ENCODE peak calls at places on chromosome 4, in seven cellular contexts. One of them, this sample, is unnamed.
A peak's percentile ranks its signal among the peaks of the same experiment; 100 is the strongest.

GRCh38 chr4:8343967-8344331 is 74.4 kb downstream of the HTRA3 start:
- DNase-seq in cardiac muscle cell: no peak
- DNase-seq in tibial artery: no peak
- DNase-seq in breast epithelium: no peak
- DNase-seq in brain microvascular endothelial cell: no peak
- DNase-seq in ovary: no peak
- DNase-seq in OCI-LY7: no peak
- DNase-seq in this sample: no peak

GRCh38 chr4:79747252-79747651 is 325.8 kb downstream of the ANTXR2 start:
- DNase-seq in cardiac muscle cell: no peak
- DNase-seq in tibial artery: no peak
- DNase-seq in breast epithelium: no peak
- DNase-seq in brain microvascular endothelial cell: no peak
- DNase-seq in ovary: no peak
- DNase-seq in OCI-LY7: no peak
- DNase-seq in this sample: no peak

GRCh38 chr4:185134176-185134869 is 8.7 kb upstream of the SLC25A4 start:
- DNase-seq in cardiac muscle cell: peak; percentile 71
- DNase-seq in tibial artery: no peak
- DNase-seq in breast epithelium: no peak
- DNase-seq in brain microvascular endothelial cell: no peak
- DNase-seq in ovary: no peak
- DNase-seq in OCI-LY7: peak; percentile 71
- DNase-seq in this sample: no peak

GRCh38 chr4:181085584-181085983 is 1157.6 kb upstream of the TENM3 start:
- DNase-seq in cardiac muscle cell: no peak
- DNase-seq in tibial artery: no peak
- DNase-seq in breast epithelium: no peak
- DNase-seq in brain microvascular endothelial cell: no peak
- DNase-seq in ovary: no peak
- DNase-seq in OCI-LY7: no peak
- DNase-seq in this sample: no peak

GRCh38 chr4:6369035-6369434 is 99.4 kb downstream of the WFS1 start:
- DNase-seq in cardiac muscle cell: no peak
- DNase-seq in tibial artery: no peak
- DNase-seq in breast epithelium: no peak
- DNase-seq in brain microvascular endothelial cell: no peak
- DNase-seq in ovary: no peak
- DNase-seq in OCI-LY7: no peak
- DNase-seq in this sample: no peak

GRCh38 chr4:156870166-156870565 is 101.4 kb downstream of the PDGFC start:
- DNase-seq in cardiac muscle cell: no peak
- DNase-seq in tibial artery: no peak
- DNase-seq in breast epithelium: no peak
- DNase-seq in brain microvascular endothelial cell: no peak
- DNase-seq in ovary: no peak
- DNase-seq in OCI-LY7: no peak
- DNase-seq in this sample: no peak

GRCh38 chr4:108367751-108368150 is 199.0 kb upstream of the LEF1 start:
- DNase-seq in cardiac muscle cell: no peak
- DNase-seq in tibial artery: no peak
- DNase-seq in breast epithelium: no peak
- DNase-seq in brain microvascular endothelial cell: no peak
- DNase-seq in ovary: no peak
- DNase-seq in OCI-LY7: no peak
- DNase-seq in this sample: no peak

GRCh38 chr4:6603128-6603527 is 28.1 kb downstream of the MAN2B2 start:
- DNase-seq in cardiac muscle cell: no peak
- DNase-seq in tibial artery: no peak
- DNase-seq in breast epithelium: no peak
- DNase-seq in brain microvascular endothelial cell: no peak
- DNase-seq in ovary: no peak
- DNase-seq in OCI-LY7: no peak
- DNase-seq in this sample: no peak

GRCh38 chr4:112604590-112604989 is 32.1 kb downstream of the ZGRF1 start:
- DNase-seq in cardiac muscle cell: peak; percentile 78
- DNase-seq in tibial artery: no peak
- DNase-seq in breast epithelium: no peak
- DNase-seq in brain microvascular endothelial cell: peak; percentile 76
- DNase-seq in ovary: no peak
- DNase-seq in OCI-LY7: peak; percentile 46
- DNase-seq in this sample: no peak

GRCh38 chr4:122831515-122832196 is 5.0 kb downstream of the FGF2 start:
- DNase-seq in cardiac muscle cell: no peak
- DNase-seq in tibial artery: no peak
- DNase-seq in breast epithelium: no peak
- DNase-seq in brain microvascular endothelial cell: no peak
- DNase-seq in ovary: no peak
- DNase-seq in OCI-LY7: no peak
- DNase-seq in this sample: no peak

GRCh38 chr4:142265946-142266345 is 580.2 kb downstream of the INPP4B start:
- DNase-seq in cardiac muscle cell: no peak
- DNase-seq in tibial artery: no peak
- DNase-seq in breast epithelium: no peak
- DNase-seq in brain microvascular endothelial cell: no peak
- DNase-seq in ovary: no peak
- DNase-seq in OCI-LY7: no peak
- DNase-seq in this sample: no peak

GRCh38 chr4:2723751-2724150 is 32.4 kb downstream of the TNIP2 start:
- DNase-seq in cardiac muscle cell: no peak
- DNase-seq in tibial artery: no peak
- DNase-seq in breast epithelium: no peak
- DNase-seq in brain microvascular endothelial cell: no peak
- DNase-seq in ovary: no peak
- DNase-seq in OCI-LY7: no peak
- DNase-seq in this sample: no peak

GRCh38 chr4:22496165-22496813 is 19.6 kb downstream of the ADGRA3 start:
- DNase-seq in cardiac muscle cell: no peak
- DNase-seq in tibial artery: no peak
- DNase-seq in breast epithelium: no peak
- DNase-seq in brain microvascular endothelial cell: no peak
- DNase-seq in ovary: no peak
- DNase-seq in OCI-LY7: no peak
- DNase-seq in this sample: no peak

GRCh38 chr4:159823743-159824142 is 720.9 kb downstream of the RAPGEF2 start:
- DNase-seq in cardiac muscle cell: no peak
- DNase-seq in tibial artery: no peak
- DNase-seq in breast epithelium: no peak
- DNase-seq in brain microvascular endothelial cell: peak; percentile 46
- DNase-seq in ovary: no peak
- DNase-seq in OCI-LY7: no peak
- DNase-seq in this sample: no peak

GRCh38 chr4:104279744-104280143 is 214.9 kb downstream of the CXXC4 start:
- DNase-seq in cardiac muscle cell: no peak
- DNase-seq in tibial artery: no peak
- DNase-seq in breast epithelium: no peak
- DNase-seq in brain microvascular endothelial cell: no peak
- DNase-seq in ovary: no peak
- DNase-seq in OCI-LY7: no peak
- DNase-seq in this sample: no peak

GRCh38 chr4:74540193-74540592 is 95.3 kb downstream of the AREG start:
- DNase-seq in cardiac muscle cell: no peak
- DNase-seq in tibial artery: no peak
- DNase-seq in breast epithelium: no peak
- DNase-seq in brain microvascular endothelial cell: no peak
- DNase-seq in ovary: no peak
- DNase-seq in OCI-LY7: no peak
- DNase-seq in this sample: no peak

DNA sequence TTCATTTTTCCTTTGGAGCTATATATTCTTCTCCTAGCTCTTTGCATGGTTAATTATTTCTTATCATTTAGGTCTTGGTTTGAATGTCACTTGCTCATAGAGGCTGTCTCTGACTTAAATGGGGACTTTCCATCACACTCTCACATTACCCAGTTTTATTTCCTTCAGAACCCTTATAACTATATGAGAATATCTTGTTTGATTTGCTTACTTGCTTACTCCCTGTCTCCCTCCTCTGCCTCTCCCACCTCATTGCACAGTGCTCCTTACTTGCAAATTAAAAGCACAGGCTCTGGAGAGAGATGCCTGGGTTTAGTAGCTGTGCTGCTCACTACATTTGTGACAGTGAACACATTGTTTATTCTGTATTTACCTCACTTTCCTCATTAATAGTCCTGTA is 174.6 kb downstream of the SOWAHB start:
- DNase-seq in cardiac muscle cell: no peak
- DNase-seq in tibial artery: no peak
- DNase-seq in breast epithelium: no peak
- DNase-seq in brain microvascular endothelial cell: no peak
- DNase-seq in ovary: no peak
- DNase-seq in OCI-LY7: no peak
- DNase-seq in this sample: no peak
- TF ChIP-seq CTCF in cardiac muscle cell: peak; percentile 36
- TF ChIP-seq CTCF in tibial artery: no peak
- TF ChIP-seq CTCF in breast epithelium: no peak
- TF ChIP-seq CTCF in brain microvascular endothelial cell: peak; percentile 55
- TF ChIP-seq CTCF in ovary: no peak
- TF ChIP-seq CTCF in OCI-LY7: no peak
- TF ChIP-seq CTCF in this sample: no peak

DNA sequence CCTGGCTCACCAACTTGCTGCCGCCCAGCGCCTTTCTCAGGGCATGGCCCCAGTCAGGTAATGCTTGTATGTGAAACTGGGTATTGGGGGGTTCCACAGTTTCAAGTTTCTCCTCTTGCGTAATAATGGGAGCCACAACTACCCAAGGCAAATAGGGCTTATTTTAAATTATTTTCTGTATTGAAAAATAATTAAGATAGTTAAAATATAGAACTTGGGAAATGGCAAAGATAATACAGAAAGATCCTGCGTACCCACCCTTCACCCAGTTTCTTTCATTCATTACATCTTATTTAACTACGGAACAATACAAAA is 287 bp upstream of the QRFPR start:
- DNase-seq in cardiac muscle cell: no peak
- DNase-seq in tibial artery: no peak
- DNase-seq in breast epithelium: no peak
- DNase-seq in brain microvascular endothelial cell: no peak
- DNase-seq in ovary: no peak
- DNase-seq in OCI-LY7: no peak
- DNase-seq in this sample: no peak
- H3K4me3 ChIP-seq in cardiac muscle cell: peak overlapping the region; percentile 29
- H3K4me3 ChIP-seq in tibial artery: no peak overlapping the region
- H3K4me3 ChIP-seq in breast epithelium: peak overlapping the region; percentile 50
- H3K4me3 ChIP-seq in brain microvascular endothelial cell: peak overlapping the region; percentile 52
- H3K4me3 ChIP-seq in ovary: no peak overlapping the region
- H3K4me3 ChIP-seq in OCI-LY7: no peak overlapping the region
- H3K4me3 ChIP-seq in this sample: peak overlapping the region; percentile 45

GRCh38 chr4:13920901-13921300 is 293.4 kb upstream of the BOD1L1 start:
- DNase-seq in cardiac muscle cell: no peak
- DNase-seq in tibial artery: no peak
- DNase-seq in breast epithelium: no peak
- DNase-seq in brain microvascular endothelial cell: peak; percentile 100
- DNase-seq in ovary: no peak
- DNase-seq in OCI-LY7: no peak
- DNase-seq in this sample: no peak
- H3K27ac ChIP-seq in cardiac muscle cell: no peak overlapping the region
- H3K27ac ChIP-seq in tibial artery: no peak overlapping the region
- H3K27ac ChIP-seq in breast epithelium: peak overlapping the region; percentile 55
- H3K27ac ChIP-seq in brain microvascular endothelial cell: peak overlapping the region; percentile 98
- H3K27ac ChIP-seq in ovary: no peak overlapping the region
- H3K27ac ChIP-seq in OCI-LY7: no peak overlapping the region
- H3K27ac ChIP-seq in this sample: no peak overlapping the region

GRCh38 chr4:41339812-41340809 is 83.4 kb downstream of the UCHL1 start:
- DNase-seq in cardiac muscle cell: no peak
- DNase-seq in tibial artery: no peak
- DNase-seq in breast epithelium: no peak
- DNase-seq in brain microvascular endothelial cell: no peak
- DNase-seq in ovary: no peak
- DNase-seq in OCI-LY7: no peak
- DNase-seq in this sample: peak; percentile 47
- TF ChIP-seq CTCF in cardiac muscle cell: no peak
- TF ChIP-seq CTCF in tibial artery: peak; percentile 52
- TF ChIP-seq CTCF in breast epithelium: no peak
- TF ChIP-seq CTCF in brain microvascular endothelial cell: peak; percentile 10
- TF ChIP-seq CTCF in ovary: peak; percentile 21
- TF ChIP-seq CTCF in OCI-LY7: no peak
- TF ChIP-seq CTCF in this sample: peak; percentile 65

DNA sequence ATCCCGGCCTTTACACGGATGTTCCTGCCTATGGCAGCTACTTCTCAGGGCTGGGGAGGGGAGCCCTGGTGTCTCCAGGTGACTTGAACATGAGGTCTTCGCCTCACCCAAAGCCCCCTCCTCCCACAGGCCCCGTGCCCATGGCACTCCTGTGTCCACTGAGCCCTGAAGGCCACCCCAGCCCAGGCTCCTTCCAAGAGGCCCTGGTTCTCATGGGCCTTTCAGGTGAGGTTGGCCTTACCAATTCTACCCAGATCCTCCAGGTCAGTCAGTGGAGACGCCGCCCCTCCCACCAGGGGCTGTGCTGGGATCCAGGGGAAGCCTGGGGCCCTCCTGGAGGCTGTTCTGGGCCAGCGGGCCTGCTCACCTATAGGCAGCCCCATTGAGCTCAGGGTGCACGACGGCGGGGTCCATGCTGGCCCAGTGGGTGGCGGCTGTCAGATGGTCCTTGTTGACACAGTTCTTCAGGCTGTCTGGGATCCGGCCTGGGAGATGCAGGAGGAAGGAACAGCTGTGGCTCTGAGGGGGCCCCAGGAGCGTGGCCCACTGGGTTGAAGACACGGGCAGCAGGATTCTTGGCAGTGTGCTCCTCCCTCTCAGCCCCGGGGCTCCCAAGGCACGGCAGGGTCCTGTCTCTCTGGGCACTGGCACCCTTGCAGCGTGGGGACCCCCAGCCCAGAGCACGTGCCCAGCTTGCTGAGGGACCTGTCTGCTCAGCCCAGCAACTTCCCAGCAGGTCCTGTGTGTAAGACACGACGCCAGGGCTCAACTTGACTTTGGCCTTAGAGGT is 36.2 kb downstream of the CTBP1 start:
- DNase-seq in cardiac muscle cell: no peak
- DNase-seq in tibial artery: no peak
- DNase-seq in breast epithelium: no peak
- DNase-seq in brain microvascular endothelial cell: no peak
- DNase-seq in ovary: peak; percentile 46
- DNase-seq in OCI-LY7: no peak
- DNase-seq in this sample: no peak
- H3K4me3 ChIP-seq in cardiac muscle cell: no peak overlapping the region
- H3K4me3 ChIP-seq in tibial artery: no peak overlapping the region
- H3K4me3 ChIP-seq in breast epithelium: no peak overlapping the region
- H3K4me3 ChIP-seq in brain microvascular endothelial cell: no peak overlapping the region
- H3K4me3 ChIP-seq in ovary: no peak overlapping the region
- H3K4me3 ChIP-seq in OCI-LY7: no peak overlapping the region
- H3K4me3 ChIP-seq in this sample: no peak overlapping the region

DNA sequence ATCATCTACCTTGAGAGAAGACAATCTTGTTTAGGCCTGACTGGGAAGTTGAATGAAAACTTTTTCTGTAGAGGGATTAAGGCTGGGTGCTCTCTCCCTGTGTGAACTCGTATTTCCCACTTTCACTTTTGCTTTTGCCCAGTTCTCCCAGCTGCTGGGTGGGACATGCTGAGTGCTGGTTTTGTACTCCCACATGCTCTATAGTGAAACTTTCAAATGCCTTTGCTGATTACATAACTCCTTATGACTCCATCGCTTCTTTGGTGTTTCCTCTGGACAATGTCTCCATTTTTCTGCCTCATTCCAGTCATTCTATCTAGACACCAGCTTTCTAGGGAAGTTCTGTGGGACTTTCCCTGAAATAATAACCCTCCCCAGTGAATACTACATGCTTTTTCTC is 100.5 kb downstream of the CLNK start:
- DNase-seq in cardiac muscle cell: no peak
- DNase-seq in tibial artery: no peak
- DNase-seq in breast epithelium: no peak
- DNase-seq in brain microvascular endothelial cell: peak; percentile 89
- DNase-seq in ovary: no peak
- DNase-seq in OCI-LY7: no peak
- DNase-seq in this sample: no peak
- H3K27ac ChIP-seq in cardiac muscle cell: no peak overlapping the region
- H3K27ac ChIP-seq in tibial artery: no peak overlapping the region
- H3K27ac ChIP-seq in breast epithelium: no peak overlapping the region
- H3K27ac ChIP-seq in brain microvascular endothelial cell: no peak overlapping the region
- H3K27ac ChIP-seq in ovary: peak overlapping the region; percentile 6
- H3K27ac ChIP-seq in OCI-LY7: no peak overlapping the region
- H3K27ac ChIP-seq in this sample: no peak overlapping the region

This sample was measured in dorsolateral prefrontal cortex.